ENCODE peak calls at places on chromosomes 5 and 9, in seven cellular contexts. One of them, this sample, is unnamed.

GRCh38 chr9:126347093-126347492 is 20.5 kb downstream of the MVB12B start:
- DNase-seq in HFFc6: no peak
- DNase-seq in activated CD8-positive, alpha-beta memory T cell treated with anti-CD3 and anti-CD28 coated beads for 1 hour: no peak
- DNase-seq in hippocampal formation: no peak
- DNase-seq in AG09309: no peak
- DNase-seq in NCI-H1694 treated with DMSO at 0.1 percent for 48 hours: no peak
- DNase-seq in NB4: peak
- DNase-seq in this sample: no peak

GRCh38 chr9:132006657-132007370 is 72.9 kb downstream of the MED27 start:
- DNase-seq in AG09309: no peak
- DNase-seq in HFFc6: no peak
- DNase-seq in activated CD8-positive, alpha-beta memory T cell treated with anti-CD3 and anti-CD28 coated beads for 1 hour: no peak
- DNase-seq in NB4: no peak
- DNase-seq in NCI-H1694 treated with DMSO at 0.1 percent for 48 hours: peak
- DNase-seq in hippocampal formation: no peak
- DNase-seq in this sample: peak

GRCh38 chr9:99101271-99101670 is 3.6 kb upstream of the TGFBR1 start:
- DNase-seq in AG09309: no peak
- DNase-seq in NCI-H1694 treated with DMSO at 0.1 percent for 48 hours: no peak
- DNase-seq in hippocampal formation: no peak
- DNase-seq in activated CD8-positive, alpha-beta memory T cell treated with anti-CD3 and anti-CD28 coated beads for 1 hour: no peak
- DNase-seq in NB4: no peak
- DNase-seq in HFFc6: no peak
- DNase-seq in this sample: no peak

GRCh38 chr9:119366909-119367690 is 2.1 kb downstream of the BRINP1 start:
- DNase-seq in hippocampal formation: no peak
- DNase-seq in HFFc6: no peak
- DNase-seq in NB4: no peak
- DNase-seq in activated CD8-positive, alpha-beta memory T cell treated with anti-CD3 and anti-CD28 coated beads for 1 hour: no peak
- DNase-seq in AG09309: no peak
- DNase-seq in NCI-H1694 treated with DMSO at 0.1 percent for 48 hours: peak
- DNase-seq in this sample: no peak

GRCh38 chr5:83718195-83718825 is 2.3 kb downstream of the HAPLN1 start:
- DNase-seq in AG09309: peak
- DNase-seq in activated CD8-positive, alpha-beta memory T cell treated with anti-CD3 and anti-CD28 coated beads for 1 hour: no peak
- DNase-seq in hippocampal formation: peak
- DNase-seq in HFFc6: peak
- DNase-seq in NB4: peak
- DNase-seq in NCI-H1694 treated with DMSO at 0.1 percent for 48 hours: peak
- DNase-seq in this sample: peak

GRCh38 chr5:141694479-141694878 is 12.4 kb upstream of the ARAP3 start:
- DNase-seq in NCI-H1694 treated with DMSO at 0.1 percent for 48 hours: no peak
- DNase-seq in NB4: no peak
- DNase-seq in activated CD8-positive, alpha-beta memory T cell treated with anti-CD3 and anti-CD28 coated beads for 1 hour: no peak
- DNase-seq in hippocampal formation: no peak
- DNase-seq in AG09309: no peak
- DNase-seq in HFFc6: no peak
- DNase-seq in this sample: no peak

GRCh38 chr5:172486451-172486850 is 32.1 kb upstream of the SH3PXD2B start:
- DNase-seq in NB4: no peak
- DNase-seq in activated CD8-positive, alpha-beta memory T cell treated with anti-CD3 and anti-CD28 coated beads for 1 hour: no peak
- DNase-seq in NCI-H1694 treated with DMSO at 0.1 percent for 48 hours: no peak
- DNase-seq in AG09309: no peak
- DNase-seq in hippocampal formation: no peak
- DNase-seq in HFFc6: no peak
- DNase-seq in this sample: no peak

GRCh38 chr9:96751815-96752214 is 26.1 kb downstream of the ZNF510 start:
- DNase-seq in NCI-H1694 treated with DMSO at 0.1 percent for 48 hours: no peak
- DNase-seq in activated CD8-positive, alpha-beta memory T cell treated with anti-CD3 and anti-CD28 coated beads for 1 hour: no peak
- DNase-seq in AG09309: no peak
- DNase-seq in HFFc6: no peak
- DNase-seq in hippocampal formation: no peak
- DNase-seq in NB4: no peak
- DNase-seq in this sample: no peak

GRCh38 chr9:110591526-110591925 is 12.0 kb upstream of the SVEP1 start:
- DNase-seq in AG09309: no peak
- DNase-seq in activated CD8-positive, alpha-beta memory T cell treated with anti-CD3 and anti-CD28 coated beads for 1 hour: no peak
- DNase-seq in hippocampal formation: no peak
- DNase-seq in NCI-H1694 treated with DMSO at 0.1 percent for 48 hours: no peak
- DNase-seq in HFFc6: peak
- DNase-seq in NB4: no peak
- DNase-seq in this sample: no peak

GRCh38 chr5:90287031-90287430 is 122.5 kb downstream of the CETN3 start:
- DNase-seq in NCI-H1694 treated with DMSO at 0.1 percent for 48 hours: no peak
- DNase-seq in NB4: no peak
- DNase-seq in HFFc6: no peak
- DNase-seq in AG09309: no peak
- DNase-seq in hippocampal formation: no peak
- DNase-seq in activated CD8-positive, alpha-beta memory T cell treated with anti-CD3 and anti-CD28 coated beads for 1 hour: no peak
- DNase-seq in this sample: no peak

GRCh38 chr5:173823721-173824567 is 64.2 kb upstream of the CPEB4 start:
- DNase-seq in hippocampal formation: no peak
- DNase-seq in activated CD8-positive, alpha-beta memory T cell treated with anti-CD3 and anti-CD28 coated beads for 1 hour: no peak
- DNase-seq in NB4: no peak
- DNase-seq in HFFc6: peak
- DNase-seq in AG09309: peak
- DNase-seq in NCI-H1694 treated with DMSO at 0.1 percent for 48 hours: no peak
- DNase-seq in this sample: peak